ENCODE peak calls at places on chromosomes 7 and 10, in eight cellular contexts. One of them, this sample, is unnamed.

GRCh38 chr7:14765731-14766130 is 136.8 kb downstream of the DGKB start:
- DNase-seq in activated naive CD8-positive, alpha-beta T cell treated with anti-CD3 and anti-CD28 coated beads for 36 hours: no peak
- DNase-seq in cerebellar cortex: no peak
- DNase-seq in iris pigment epithelial cell: no peak
- DNase-seq in AG08395: no peak
- DNase-seq in NCI-H2029: no peak
- DNase-seq in neural crest cell: no peak
- DNase-seq in NT2/D1: no peak
- DNase-seq in this sample: no peak

GRCh38 chr10:116015922-116016321 is 257.1 kb downstream of the GFRA1 start:
- DNase-seq in activated naive CD8-positive, alpha-beta T cell treated with anti-CD3 and anti-CD28 coated beads for 36 hours: no peak
- DNase-seq in cerebellar cortex: no peak
- DNase-seq in iris pigment epithelial cell: no peak
- DNase-seq in AG08395: no peak
- DNase-seq in NCI-H2029: no peak
- DNase-seq in neural crest cell: no peak
- DNase-seq in NT2/D1: no peak
- DNase-seq in this sample: no peak

GRCh38 chr7:84187813-84188212 is 6.8 kb downstream of the SEMA3A start:
- DNase-seq in activated naive CD8-positive, alpha-beta T cell treated with anti-CD3 and anti-CD28 coated beads for 36 hours: no peak
- DNase-seq in cerebellar cortex: no peak
- DNase-seq in iris pigment epithelial cell: peak
- DNase-seq in AG08395: no peak
- DNase-seq in NCI-H2029: no peak
- DNase-seq in neural crest cell: no peak
- DNase-seq in NT2/D1: no peak
- DNase-seq in this sample: no peak

GRCh38 chr10:23399701-23400144 is 39.2 kb upstream of the OTUD1 start:
- DNase-seq in activated naive CD8-positive, alpha-beta T cell treated with anti-CD3 and anti-CD28 coated beads for 36 hours: no peak
- DNase-seq in cerebellar cortex: no peak
- DNase-seq in iris pigment epithelial cell: peak
- DNase-seq in AG08395: no peak
- DNase-seq in NCI-H2029: no peak
- DNase-seq in neural crest cell: no peak
- DNase-seq in NT2/D1: no peak
- DNase-seq in this sample: peak

GRCh38 chr7:129170373-129171021 is 17.9 kb upstream of the SMO start:
- DNase-seq in activated naive CD8-positive, alpha-beta T cell treated with anti-CD3 and anti-CD28 coated beads for 36 hours: no peak
- DNase-seq in cerebellar cortex: no peak
- DNase-seq in iris pigment epithelial cell: no peak
- DNase-seq in AG08395: no peak
- DNase-seq in NCI-H2029: no peak
- DNase-seq in neural crest cell: no peak
- DNase-seq in NT2/D1: no peak
- DNase-seq in this sample: no peak

GRCh38 chr7:29488977-29489376 is 74.7 kb upstream of the PRR15 start:
- DNase-seq in activated naive CD8-positive, alpha-beta T cell treated with anti-CD3 and anti-CD28 coated beads for 36 hours: no peak
- DNase-seq in cerebellar cortex: no peak
- DNase-seq in iris pigment epithelial cell: peak
- DNase-seq in AG08395: peak
- DNase-seq in NCI-H2029: no peak
- DNase-seq in neural crest cell: no peak
- DNase-seq in NT2/D1: no peak
- DNase-seq in this sample: peak

GRCh38 chr7:137633133-137633532 is 213.6 kb downstream of the DGKI start:
- DNase-seq in activated naive CD8-positive, alpha-beta T cell treated with anti-CD3 and anti-CD28 coated beads for 36 hours: no peak
- DNase-seq in cerebellar cortex: peak
- DNase-seq in iris pigment epithelial cell: peak
- DNase-seq in AG08395: no peak
- DNase-seq in NCI-H2029: no peak
- DNase-seq in neural crest cell: no peak
- DNase-seq in NT2/D1: no peak
- DNase-seq in this sample: no peak

GRCh38 chr7:133497061-133497460 is 244.2 kb downstream of the EXOC4 start:
- DNase-seq in activated naive CD8-positive, alpha-beta T cell treated with anti-CD3 and anti-CD28 coated beads for 36 hours: no peak
- DNase-seq in cerebellar cortex: no peak
- DNase-seq in iris pigment epithelial cell: no peak
- DNase-seq in AG08395: no peak
- DNase-seq in NCI-H2029: no peak
- DNase-seq in neural crest cell: no peak
- DNase-seq in NT2/D1: no peak
- DNase-seq in this sample: no peak

GRCh38 chr10:102611514-102612095 is 32.7 kb upstream of the TRIM8 start:
- DNase-seq in activated naive CD8-positive, alpha-beta T cell treated with anti-CD3 and anti-CD28 coated beads for 36 hours: no peak
- DNase-seq in cerebellar cortex: no peak
- DNase-seq in iris pigment epithelial cell: peak
- DNase-seq in AG08395: no peak
- DNase-seq in NCI-H2029: no peak
- DNase-seq in neural crest cell: no peak
- DNase-seq in NT2/D1: no peak
- DNase-seq in this sample: no peak

GRCh38 chr10:97494151-97494550 is 4.1 kb downstream of the MMS19 start:
- DNase-seq in activated naive CD8-positive, alpha-beta T cell treated with anti-CD3 and anti-CD28 coated beads for 36 hours: no peak
- DNase-seq in cerebellar cortex: peak
- DNase-seq in iris pigment epithelial cell: no peak
- DNase-seq in AG08395: no peak
- DNase-seq in NCI-H2029: no peak
- DNase-seq in neural crest cell: no peak
- DNase-seq in NT2/D1: no peak
- DNase-seq in this sample: no peak

GRCh38 chr7:24756545-24756988 is 697 bp downstream of the GSDME start:
- DNase-seq in activated naive CD8-positive, alpha-beta T cell treated with anti-CD3 and anti-CD28 coated beads for 36 hours: peak
- DNase-seq in cerebellar cortex: no peak
- DNase-seq in iris pigment epithelial cell: peak
- DNase-seq in AG08395: no peak
- DNase-seq in NCI-H2029: no peak
- DNase-seq in neural crest cell: no peak
- DNase-seq in NT2/D1: peak
- DNase-seq in this sample: peak

GRCh38 chr10:110296966-110297365 is 7.8 kb downstream of the SMNDC1 start:
- DNase-seq in activated naive CD8-positive, alpha-beta T cell treated with anti-CD3 and anti-CD28 coated beads for 36 hours: no peak
- DNase-seq in cerebellar cortex: no peak
- DNase-seq in iris pigment epithelial cell: no peak
- DNase-seq in AG08395: no peak
- DNase-seq in NCI-H2029: no peak
- DNase-seq in neural crest cell: no peak
- DNase-seq in NT2/D1: no peak
- DNase-seq in this sample: no peak

GRCh38 chr7:132328047-132328620 is 248.1 kb downstream of the PLXNA4 start:
- DNase-seq in activated naive CD8-positive, alpha-beta T cell treated with anti-CD3 and anti-CD28 coated beads for 36 hours: no peak
- DNase-seq in cerebellar cortex: no peak
- DNase-seq in iris pigment epithelial cell: no peak
- DNase-seq in AG08395: no peak
- DNase-seq in NCI-H2029: no peak
- DNase-seq in neural crest cell: peak
- DNase-seq in NT2/D1: no peak
- DNase-seq in this sample: no peak

GRCh38 chr7:127692200-127692599 is 40.2 kb downstream of the SND1 start:
- DNase-seq in activated naive CD8-positive, alpha-beta T cell treated with anti-CD3 and anti-CD28 coated beads for 36 hours: no peak
- DNase-seq in cerebellar cortex: no peak
- DNase-seq in iris pigment epithelial cell: no peak
- DNase-seq in AG08395: no peak
- DNase-seq in NCI-H2029: no peak
- DNase-seq in neural crest cell: no peak
- DNase-seq in NT2/D1: no peak
- DNase-seq in this sample: no peak

GRCh38 chr7:134546903-134547737 is 1.8 kb upstream of the AKR1B15 start:
- DNase-seq in activated naive CD8-positive, alpha-beta T cell treated with anti-CD3 and anti-CD28 coated beads for 36 hours: peak
- DNase-seq in cerebellar cortex: peak
- DNase-seq in iris pigment epithelial cell: peak
- DNase-seq in AG08395: no peak
- DNase-seq in NCI-H2029: no peak
- DNase-seq in neural crest cell: peak
- DNase-seq in NT2/D1: peak
- DNase-seq in this sample: no peak

GRCh38 chr10:77237120-77237519 is 400.5 kb downstream of the KCNMA1 start:
- DNase-seq in activated naive CD8-positive, alpha-beta T cell treated with anti-CD3 and anti-CD28 coated beads for 36 hours: no peak
- DNase-seq in cerebellar cortex: no peak
- DNase-seq in iris pigment epithelial cell: no peak
- DNase-seq in AG08395: no peak
- DNase-seq in NCI-H2029: no peak
- DNase-seq in neural crest cell: no peak
- DNase-seq in NT2/D1: no peak
- DNase-seq in this sample: no peak

GRCh38 chr10:84478155-84478554 is 149.8 kb downstream of the CCSER2 start:
- DNase-seq in activated naive CD8-positive, alpha-beta T cell treated with anti-CD3 and anti-CD28 coated beads for 36 hours: no peak
- DNase-seq in cerebellar cortex: no peak
- DNase-seq in iris pigment epithelial cell: peak
- DNase-seq in AG08395: no peak
- DNase-seq in NCI-H2029: no peak
- DNase-seq in neural crest cell: no peak
- DNase-seq in NT2/D1: no peak
- DNase-seq in this sample: no peak

GRCh38 chr10:18542832-18543231 is 108.6 kb downstream of the NSUN6 start:
- DNase-seq in activated naive CD8-positive, alpha-beta T cell treated with anti-CD3 and anti-CD28 coated beads for 36 hours: no peak
- DNase-seq in cerebellar cortex: no peak
- DNase-seq in iris pigment epithelial cell: peak
- DNase-seq in AG08395: no peak
- DNase-seq in NCI-H2029: no peak
- DNase-seq in neural crest cell: no peak
- DNase-seq in NT2/D1: no peak
- DNase-seq in this sample: no peak

GRCh38 chr10:8617792-8618191 is 563.3 kb downstream of the GATA3 start:
- DNase-seq in activated naive CD8-positive, alpha-beta T cell treated with anti-CD3 and anti-CD28 coated beads for 36 hours: no peak
- DNase-seq in cerebellar cortex: no peak
- DNase-seq in iris pigment epithelial cell: no peak
- DNase-seq in AG08395: no peak
- DNase-seq in NCI-H2029: no peak
- DNase-seq in neural crest cell: no peak
- DNase-seq in NT2/D1: no peak
- DNase-seq in this sample: no peak

GRCh38 chr7:74267756-74268565 is 13.8 kb upstream of the RFC2 start:
- DNase-seq in activated naive CD8-positive, alpha-beta T cell treated with anti-CD3 and anti-CD28 coated beads for 36 hours: no peak
- DNase-seq in cerebellar cortex: no peak
- DNase-seq in iris pigment epithelial cell: no peak
- DNase-seq in AG08395: no peak
- DNase-seq in NCI-H2029: no peak
- DNase-seq in neural crest cell: no peak
- DNase-seq in NT2/D1: no peak
- DNase-seq in this sample: no peak

GRCh38 chr7:82445226-82445625 is 1.6 kb upstream of the CACNA2D1 start:
- DNase-seq in activated naive CD8-positive, alpha-beta T cell treated with anti-CD3 and anti-CD28 coated beads for 36 hours: no peak
- DNase-seq in cerebellar cortex: no peak
- DNase-seq in iris pigment epithelial cell: no peak
- DNase-seq in AG08395: no peak
- DNase-seq in NCI-H2029: no peak
- DNase-seq in neural crest cell: no peak
- DNase-seq in NT2/D1: no peak
- DNase-seq in this sample: no peak

This sample was measured in HS-5.